ENCODE peak calls at places on chromosomes 3 and 15, in four cellular contexts. J is transverse colon; G is effector CD4-positive, alpha-beta T cell; O is AG04450. V is an unnamed sample.
A peak's percentile ranks its signal among the peaks of the same experiment; 100 is the strongest.

GRCh38 chr3:142987707-142988106 is 13.7 kb upstream of the U2SURP start:
- DNase-seq in J (no peak), G (no peak), O (no peak), V (no peak)

GRCh38 chr15:40770147-40770721 is 454 bp downstream of the C15orf62 start:
- DNase-seq in J (peak; percentile 51), G (no peak), O (no peak), V (no peak)

GRCh38 chr3:128555098-128555825 is 62.3 kb upstream of the GATA2 start:
- DNase-seq in J (peak; percentile 16), G (no peak), O (no peak), V (no peak)

GRCh38 chr3:52721002-52721741 is 15.3 kb downstream of the SPCS1 start:
- DNase-seq in J (no peak), G (no peak), O (no peak), V (no peak)

GRCh38 chr3:104126864-104127553 is 1239.7 kb upstream of the ALCAM start:
- DNase-seq in J (no peak), G (no peak), O (no peak), V (no peak)

GRCh38 chr15:33699691-33700447 is 268.4 kb upstream of the CHRM5 start:
- DNase-seq in J (no peak), G (no peak), O (no peak), V (no peak)

GRCh38 chr3:27939940-27940339 is 217.8 kb upstream of the EOMES start:
- DNase-seq in J (no peak), G (no peak), O (no peak), V (no peak)

GRCh38 chr3:178777718-178778411 is 241.6 kb downstream of the KCNMB2 start:
- DNase-seq in J (no peak), G (no peak), O (no peak), V (no peak)

GRCh38 chr15:101394654-101395053 is 94.9 kb downstream of the PCSK6 start:
- DNase-seq in J (no peak), G (no peak), O (no peak), V (no peak)

GRCh38 chr3:33211444-33211843 is 7.2 kb downstream of the SUSD5 start:
- DNase-seq in J (no peak), G (no peak), O (peak; percentile 32), V (no peak)

GRCh38 chr3:178352300-178353021 is 183.8 kb upstream of the KCNMB2 start:
- DNase-seq in J (no peak), G (no peak), O (peak; percentile 66), V (no peak)

GRCh38 chr3:33658971-33659848 is 58.8 kb downstream of the CLASP2 start:
- DNase-seq in J (peak; percentile 65), G (no peak), O (peak; percentile 57), V (peak; percentile 85)

GRCh38 chr15:55224892-55225291 is 28.2 kb upstream of the RSL24D1 start:
- DNase-seq in J (no peak), G (no peak), O (no peak), V (no peak)

GRCh38 chr3:78338405-78338804 is 1298.5 kb downstream of the ROBO2 start:
- DNase-seq in J (no peak), G (no peak), O (no peak), V (no peak)

GRCh38 chr15:66611257-66612053 is 45.7 kb upstream of the LCTL start:
- DNase-seq in J (no peak), G (no peak), O (no peak), V (no peak)

GRCh38 chr15:69289312-69290146 is 9.2 kb upstream of the PAQR5 start:
- DNase-seq in J (no peak), G (no peak), O (no peak), V (no peak)

GRCh38 chr3:146155022-146155421 is 6.0 kb downstream of the PLOD2 start:
- DNase-seq in J (no peak), G (no peak), O (no peak), V (no peak)

GRCh38 chr3:41026394-41027177 is 172.7 kb upstream of the CTNNB1 start:
- DNase-seq in J (peak; percentile 17), G (no peak), O (peak; percentile 7), V (peak; percentile 93)

GRCh38 chr3:42502429-42503250 is at the start of gene VIPR1:
- DNase-seq in J (peak; percentile 95), G (peak; percentile 91), O (no peak), V (peak; percentile 90)

GRCh38 chr3:31114929-31115283 is 220.4 kb upstream of the GADL1 start:
- DNase-seq in J (no peak), G (no peak), O (no peak), V (no peak)

GRCh38 chr15:78944202-78944625 is 632 bp downstream of the CTSH start:
- DNase-seq in J (peak; percentile 35), G (no peak), O (no peak), V (no peak)

GRCh38 chr3:14535616-14536015 is 4.5 kb downstream of the GRIP2 start:
- DNase-seq in J (no peak), G (no peak), O (no peak), V (no peak)

GRCh38 chr3:53523346-53523745 is 28.9 kb downstream of the CACNA1D start:
- DNase-seq in J (no peak), G (no peak), O (no peak), V (no peak)

GRCh38 chr15:31081568-31082250 is 19.8 kb downstream of the TRPM1 start:
- DNase-seq in J (peak; percentile 26), G (no peak), O (no peak), V (no peak)

GRCh38 chr15:63599401-63600000 is 2.3 kb downstream of the FBXL22 start:
- DNase-seq in J (peak; percentile 82), G (peak; percentile 32), O (no peak), V (peak; percentile 71)

GRCh38 chr3:41808152-41808551 is 153.8 kb downstream of the ULK4 start:
- DNase-seq in J (no peak), G (no peak), O (peak; percentile 15), V (no peak)

GRCh38 chr3:69791111-69791510 is 51.8 kb downstream of the MITF start:
- DNase-seq in J (peak; percentile 48), G (no peak), O (no peak), V (peak; percentile 72)

V was measured in testis.